ENCODE peak calls at places on chromosomes 6 and 20, in seven cellular contexts. W, L, J, P, Q, K and D are unnamed samples.

GRCh38 chr20:56412473-56412790 is 372 bp downstream of the CASS4 start:
- DNase-seq in W (no peak), L (no peak), J (no peak), P (no peak), Q (no peak), K (no peak), D (no peak)

GRCh38 chr20:17655865-17656489 is 26.1 kb downstream of the RRBP1 start:
- DNase-seq in W (peak; percentile 62), L (peak; percentile 67), J (no peak), P (peak; percentile 81), Q (peak; percentile 69), K (no peak), D (no peak)

GRCh38 chr20:11373391-11373790 is 544.3 kb upstream of the BTBD3 start:
- DNase-seq in W (no peak), L (no peak), J (no peak), P (no peak), Q (no peak), K (no peak), D (no peak)

GRCh38 chr6:143441680-143442359 is 8.7 kb downstream of the ADAT2 start:
- DNase-seq in W (no peak), L (peak; percentile 85), J (no peak), P (no peak), Q (no peak), K (no peak), D (no peak)

GRCh38 chr6:166056637-166057036 is 111.0 kb downstream of the TBXT start:
- DNase-seq in W (no peak), L (peak; percentile 70), J (no peak), P (no peak), Q (no peak), K (no peak), D (no peak)

GRCh38 chr6:127860723-127861122 is 40.1 kb downstream of the THEMIS start:
- DNase-seq in W (no peak), L (no peak), J (no peak), P (no peak), Q (no peak), K (no peak), D (no peak)

GRCh38 chr6:7324520-7324919 is 11.5 kb upstream of the SSR1 start:
- DNase-seq in W (no peak), L (no peak), J (no peak), P (no peak), Q (no peak), K (no peak), D (no peak)

GRCh38 chr6:140774080-140774505 is 1358.6 kb upstream of the GJE1 start:
- DNase-seq in W (no peak), L (peak; percentile 91), J (no peak), P (peak; percentile 12), Q (no peak), K (peak; percentile 80), D (no peak)

GRCh38 chr6:167113047-167113446 is 9.8 kb upstream of the CCR6 start:
- DNase-seq in W (no peak), L (no peak), J (no peak), P (no peak), Q (no peak), K (no peak), D (no peak)

GRCh38 chr20:58231678-58232077 is 3.2 kb upstream of the ANKRD60 start:
- DNase-seq in W (no peak), L (peak; percentile 22), J (no peak), P (peak; percentile 53), Q (no peak), K (peak; percentile 49), D (no peak)

DNA sequence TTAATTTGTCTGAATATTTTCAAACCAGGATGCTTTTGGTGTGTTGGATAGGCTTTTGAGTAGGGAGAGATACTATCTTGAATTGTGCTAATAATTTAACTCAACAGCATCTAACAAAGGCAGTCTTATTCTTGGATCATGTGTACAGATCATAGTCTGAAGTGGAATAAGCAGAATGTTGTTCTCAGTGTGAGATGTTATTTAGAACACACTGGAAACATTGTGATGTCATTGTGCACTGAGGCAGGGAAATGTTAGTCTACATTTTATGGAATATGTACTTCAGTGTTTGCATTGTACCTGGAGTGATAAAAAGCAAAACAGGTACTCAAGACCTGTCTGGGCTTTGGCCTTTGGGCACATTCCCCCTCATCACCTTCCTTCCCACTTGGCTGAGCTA is 35.0 kb downstream of the RNF144B start:
- DNase-seq in W (no peak), L (no peak), J (no peak), P (no peak), Q (no peak), K (no peak), D (no peak)
- H2BK5ac ChIP-seq in W (no peak overlapping the region), L (no peak overlapping the region), J (no peak overlapping the region), P (no peak overlapping the region), Q (no peak overlapping the region), K (no peak overlapping the region), D (no peak overlapping the region)

GRCh38 chr6:54245265-54245664 is 63.0 kb upstream of the TINAG start:
- DNase-seq in W (no peak), L (no peak), J (no peak), P (no peak), Q (no peak), K (no peak), D (no peak)

GRCh38 chr6:54248994-54249393 is 59.2 kb upstream of the TINAG start:
- DNase-seq in W (no peak), L (no peak), J (no peak), P (no peak), Q (no peak), K (no peak), D (no peak)

GRCh38 chr6:54252496-54252895 is 55.7 kb upstream of the TINAG start:
- DNase-seq in W (no peak), L (no peak), J (no peak), P (no peak), Q (no peak), K (no peak), D (no peak)

GRCh38 chr6:54244430-54244829 is 63.8 kb upstream of the TINAG start:
- DNase-seq in W (no peak), L (peak; percentile 24), J (no peak), P (peak; percentile 22), Q (no peak), K (peak; percentile 26), D (no peak)

GRCh38 chr6:54248319-54248718 is 59.9 kb upstream of the TINAG start:
- DNase-seq in W (no peak), L (no peak), J (no peak), P (no peak), Q (no peak), K (no peak), D (no peak)
- H2BK5ac ChIP-seq in W (no peak overlapping the region), L (no peak overlapping the region), J (no peak overlapping the region), P (no peak overlapping the region), Q (no peak overlapping the region), K (no peak overlapping the region), D (no peak overlapping the region)

DNA sequence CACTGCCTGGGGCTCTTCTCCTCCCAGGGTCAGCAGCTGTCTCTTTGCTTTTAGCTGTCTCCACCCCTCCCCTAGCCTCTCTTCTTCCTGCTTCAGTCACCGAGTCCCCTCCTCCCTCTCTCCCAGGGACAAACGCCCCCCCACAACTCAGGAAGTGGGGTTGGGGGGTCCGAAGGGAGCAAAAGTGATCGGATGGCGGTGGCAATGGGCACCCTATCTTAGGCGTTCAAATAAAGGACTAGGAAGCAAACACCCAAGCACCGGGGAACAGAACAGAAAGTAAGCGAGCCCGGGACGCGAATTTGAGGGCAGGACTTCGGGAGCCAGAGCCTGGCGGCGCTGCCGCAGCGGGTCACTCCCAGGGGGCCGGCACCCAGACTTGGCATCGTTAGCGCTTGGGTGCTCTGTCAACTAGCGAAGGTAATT is 951 bp upstream of the ITPR3 start:
- DNase-seq in W (peak; percentile 55), L (no peak), J (no peak), P (peak; percentile 50), Q (no peak), K (peak; percentile 70), D (no peak)
- H2BK5ac ChIP-seq in W (no peak overlapping the region), L (no peak overlapping the region), J (no peak overlapping the region), P (no peak overlapping the region), Q (no peak overlapping the region), K (peak overlapping the region; percentile 37), D (no peak overlapping the region)

DNA sequence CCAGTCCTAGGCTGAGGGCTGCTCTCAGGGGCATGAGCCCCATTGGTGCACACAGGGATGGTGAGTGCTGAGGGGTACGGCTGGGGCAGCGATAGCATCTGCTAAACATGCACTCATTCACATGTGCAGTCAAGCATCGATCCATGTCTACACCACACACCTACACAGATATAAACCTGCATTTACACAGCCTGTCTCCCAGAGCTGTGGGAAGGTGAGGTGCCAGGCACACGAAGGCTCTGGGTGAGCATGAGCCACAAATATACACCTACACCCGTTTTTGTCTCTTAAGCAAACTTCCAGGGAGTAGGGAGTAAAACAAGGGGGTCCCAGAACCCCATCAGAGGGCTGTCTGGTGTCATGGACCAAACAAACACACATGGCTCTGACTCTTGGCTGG is 99.3 kb downstream of the GRM4 start:
- DNase-seq in W (no peak), L (no peak), J (no peak), P (no peak), Q (no peak), K (no peak), D (no peak)
- H2BK5ac ChIP-seq in W (no peak overlapping the region), L (no peak overlapping the region), J (no peak overlapping the region), P (no peak overlapping the region), Q (no peak overlapping the region), K (no peak overlapping the region), D (no peak overlapping the region)

DNA sequence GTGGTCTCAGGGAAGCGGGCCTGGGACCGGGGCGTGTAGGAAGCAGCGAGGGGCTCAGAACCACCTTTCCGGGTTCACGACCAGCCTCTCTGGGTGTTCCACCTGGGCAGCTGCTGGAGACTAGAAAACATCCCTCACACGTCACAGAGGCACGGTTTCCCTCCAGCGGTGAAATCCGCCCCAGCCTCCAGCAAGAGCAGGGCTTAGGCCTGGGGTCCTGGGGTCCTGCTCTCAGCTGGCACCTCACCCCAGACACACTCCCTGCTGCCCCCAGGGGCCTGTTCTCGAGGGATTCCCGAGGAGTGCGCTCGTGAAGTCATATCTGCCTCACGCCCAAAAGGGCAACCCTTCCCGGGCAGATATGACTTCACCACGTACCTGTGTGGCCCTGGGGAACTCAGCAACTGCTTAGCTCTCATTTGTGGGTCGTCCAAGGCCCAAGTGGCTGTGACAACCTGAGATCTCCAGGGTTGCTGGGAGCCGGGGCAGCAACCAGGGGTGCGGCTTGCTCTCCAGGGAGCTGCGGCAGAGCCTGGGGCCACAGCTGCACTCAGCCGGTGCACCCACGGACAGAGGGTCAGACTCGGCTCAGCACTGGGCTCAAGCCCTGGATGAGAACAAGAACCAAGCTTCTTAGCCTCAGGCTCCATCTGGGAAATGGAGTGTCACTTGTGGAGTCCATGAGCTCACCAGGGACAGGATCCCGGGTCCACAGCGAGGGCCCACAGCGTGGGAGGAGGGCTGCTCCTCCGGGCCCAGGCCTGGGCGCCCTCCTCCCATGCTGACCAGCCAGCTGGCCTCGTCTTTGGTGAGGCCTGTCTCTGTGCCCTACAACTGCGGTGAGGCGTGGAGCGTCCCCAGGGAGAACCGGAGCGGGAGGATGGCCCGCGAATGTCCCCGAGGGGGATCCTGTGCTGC is 661 bp downstream of the FNDC11 start:
- DNase-seq in W (no peak), L (no peak), J (no peak), P (no peak), Q (no peak), K (no peak), D (no peak)
- H2BK5ac ChIP-seq in W (no peak overlapping the region), L (no peak overlapping the region), J (no peak overlapping the region), P (no peak overlapping the region), Q (no peak overlapping the region), K (no peak overlapping the region), D (peak overlapping the region; percentile 82)